ENCODE peak calls at places on chromosomes 5 and 9, in four cellular contexts. One of them, this sample, is unnamed.

GRCh38 chr9:36008774-36009300 is 27.9 kb upstream of the RECK start:
- DNase-seq in IMR-90: peak; percentile 38
- DNase-seq in PC-3: peak; percentile 74
- DNase-seq in CD4-positive, alpha-beta T cell: peak; percentile 42
- DNase-seq in this sample: peak; percentile 82

GRCh38 chr9:99057665-99058625 is 47.0 kb upstream of the TGFBR1 start:
- DNase-seq in IMR-90: peak; percentile 81
- DNase-seq in PC-3: peak; percentile 52
- DNase-seq in CD4-positive, alpha-beta T cell: peak; percentile 50
- DNase-seq in this sample: peak; percentile 54

GRCh38 chr5:124995451-124995850 is 249.0 kb upstream of the ZNF608 start:
- DNase-seq in IMR-90: peak; percentile 93
- DNase-seq in PC-3: peak; percentile 64
- DNase-seq in CD4-positive, alpha-beta T cell: no peak
- DNase-seq in this sample: no peak

GRCh38 chr5:137073192-137073591 is 425.9 kb downstream of the SPOCK1 start:
- DNase-seq in IMR-90: peak; percentile 8
- DNase-seq in PC-3: peak; percentile 29
- DNase-seq in CD4-positive, alpha-beta T cell: no peak
- DNase-seq in this sample: no peak

GRCh38 chr5:107085572-107085971 is 585.2 kb downstream of the EFNA5 start:
- DNase-seq in IMR-90: no peak
- DNase-seq in PC-3: no peak
- DNase-seq in CD4-positive, alpha-beta T cell: no peak
- DNase-seq in this sample: no peak

GRCh38 chr9:131851414-131851813 is 111.5 kb upstream of the RAPGEF1 start:
- DNase-seq in IMR-90: no peak
- DNase-seq in PC-3: no peak
- DNase-seq in CD4-positive, alpha-beta T cell: no peak
- DNase-seq in this sample: no peak

GRCh38 chr5:42168091-42168670 is 243.1 kb downstream of the FBXO4 start:
- DNase-seq in IMR-90: no peak
- DNase-seq in PC-3: peak; percentile 53
- DNase-seq in CD4-positive, alpha-beta T cell: no peak
- DNase-seq in this sample: no peak

GRCh38 chr9:127545196-127546124 is 66.6 kb upstream of the STXBP1 start:
- DNase-seq in IMR-90: peak; percentile 56
- DNase-seq in PC-3: peak; percentile 75
- DNase-seq in CD4-positive, alpha-beta T cell: no peak
- DNase-seq in this sample: peak; percentile 53

GRCh38 chr5:59592101-59592500 is 301.4 kb downstream of the PDE4D start:
- DNase-seq in IMR-90: peak; percentile 25
- DNase-seq in PC-3: no peak
- DNase-seq in CD4-positive, alpha-beta T cell: no peak
- DNase-seq in this sample: no peak

DNA sequence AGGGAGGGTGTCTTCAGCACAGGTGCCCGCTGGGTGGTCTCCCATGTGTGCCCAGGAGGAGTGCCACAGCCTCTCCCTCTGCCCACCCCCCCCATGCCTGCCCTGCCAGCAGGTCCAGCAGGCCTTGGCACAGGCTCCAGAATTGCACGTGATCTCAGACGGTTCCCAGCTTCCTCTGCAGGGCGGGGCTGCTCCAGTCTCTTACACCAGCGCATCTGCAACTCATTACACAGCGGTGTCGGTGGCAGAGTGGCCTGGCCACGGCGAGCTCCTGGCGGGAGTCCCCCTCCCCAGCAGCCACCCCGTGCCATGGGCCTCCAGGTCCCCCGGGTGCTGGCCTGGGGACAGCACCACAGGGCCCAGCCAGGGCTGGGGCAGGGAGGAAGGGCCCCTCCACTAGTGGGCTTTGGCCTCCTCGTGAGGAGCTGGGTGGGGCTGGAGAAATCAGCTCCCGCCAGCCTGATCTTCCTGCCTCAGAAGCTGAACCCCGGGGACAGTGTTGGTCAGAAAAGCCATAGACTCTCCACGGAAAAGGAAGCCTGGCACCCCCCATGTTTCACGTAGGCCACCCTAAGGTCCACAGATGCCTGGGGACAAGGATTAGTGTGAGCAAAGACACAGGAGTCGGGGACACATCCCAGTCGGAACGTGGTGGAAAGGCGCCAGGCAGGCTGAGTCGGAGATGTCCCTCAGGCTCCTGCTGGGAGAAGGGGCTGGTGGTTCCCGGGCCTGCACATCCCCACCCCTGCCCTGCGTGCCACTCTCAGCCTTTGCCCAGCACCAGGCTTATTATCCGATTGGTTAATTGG is 40.2 kb downstream of the RXRA start:
- DNase-seq in IMR-90: peak; percentile 83
- DNase-seq in PC-3: peak; percentile 33
- DNase-seq in CD4-positive, alpha-beta T cell: no peak
- DNase-seq in this sample: no peak
- TF ChIP-seq CTCF in IMR-90: no peak
- TF ChIP-seq CTCF in PC-3: no peak
- TF ChIP-seq CTCF in CD4-positive, alpha-beta T cell: no peak
- TF ChIP-seq CTCF in this sample: no peak

DNA sequence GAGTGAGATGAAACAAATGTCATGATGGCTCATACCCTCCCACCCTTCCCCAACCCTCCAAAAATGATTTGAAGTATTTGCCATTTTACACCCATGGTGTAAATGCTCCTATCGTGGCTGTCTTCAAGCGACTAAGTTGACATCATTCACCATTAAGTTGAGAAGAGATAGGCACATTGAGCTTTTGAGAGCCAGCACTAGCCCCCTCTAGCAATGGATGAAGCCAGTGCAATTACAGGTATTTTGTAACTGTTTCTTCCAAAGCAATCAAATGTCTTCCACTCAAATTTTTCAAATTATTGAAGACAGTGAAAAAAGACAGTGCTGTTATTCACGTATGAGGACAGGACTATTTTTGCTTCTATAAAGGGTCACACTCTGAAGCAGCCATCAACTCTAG is 371.5 kb upstream of the KLF4 start:
- DNase-seq in IMR-90: no peak
- DNase-seq in PC-3: no peak
- DNase-seq in CD4-positive, alpha-beta T cell: no peak
- DNase-seq in this sample: no peak
- TF ChIP-seq CTCF in IMR-90: no peak
- TF ChIP-seq CTCF in PC-3: no peak
- TF ChIP-seq CTCF in CD4-positive, alpha-beta T cell: no peak
- TF ChIP-seq CTCF in this sample: no peak

GRCh38 chr9:80285325-80285724 is 713.6 kb downstream of the TLE4 start:
- DNase-seq in IMR-90: peak; percentile 7
- DNase-seq in PC-3: peak; percentile 36
- DNase-seq in CD4-positive, alpha-beta T cell: no peak
- DNase-seq in this sample: no peak
- TF ChIP-seq CTCF in IMR-90: peak; percentile 32
- TF ChIP-seq CTCF in PC-3: peak; percentile 61
- TF ChIP-seq CTCF in CD4-positive, alpha-beta T cell: no peak
- TF ChIP-seq CTCF in this sample: no peak

GRCh38 chr5:127302509-127302908 is 11.9 kb downstream of the MEGF10 start:
- DNase-seq in IMR-90: no peak
- DNase-seq in PC-3: no peak
- DNase-seq in CD4-positive, alpha-beta T cell: no peak
- DNase-seq in this sample: no peak

GRCh38 chr5:127297348-127298035 is 6.9 kb downstream of the MEGF10 start:
- DNase-seq in IMR-90: no peak
- DNase-seq in PC-3: no peak
- DNase-seq in CD4-positive, alpha-beta T cell: no peak
- DNase-seq in this sample: no peak

GRCh38 chr5:127298036-127298429 is 7.4 kb downstream of the MEGF10 start:
- DNase-seq in IMR-90: no peak
- DNase-seq in PC-3: no peak
- DNase-seq in CD4-positive, alpha-beta T cell: no peak
- DNase-seq in this sample: no peak

GRCh38 chr5:127298623-127299022 is 8.0 kb downstream of the MEGF10 start:
- DNase-seq in IMR-90: no peak
- DNase-seq in PC-3: no peak
- DNase-seq in CD4-positive, alpha-beta T cell: no peak
- DNase-seq in this sample: no peak

DNA sequence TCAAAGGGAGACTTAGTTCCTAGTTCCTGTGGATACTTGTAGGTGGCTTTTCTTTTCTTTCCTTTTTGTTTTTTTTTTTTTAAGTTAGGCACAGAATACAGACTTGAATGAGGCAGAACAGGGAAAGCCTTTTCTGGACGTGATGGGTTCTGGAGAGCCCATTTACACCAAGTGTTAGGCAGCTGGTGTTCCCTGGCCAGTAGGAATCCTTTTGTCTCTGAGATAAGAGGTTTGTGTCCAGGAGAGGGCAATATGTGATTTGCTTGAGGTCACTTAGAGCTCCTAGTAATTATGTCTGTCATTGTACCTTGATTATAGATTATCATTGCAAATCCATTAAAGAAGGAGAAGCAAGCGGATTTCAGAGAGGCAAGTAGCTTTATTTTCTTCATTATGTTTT is 9.1 kb downstream of the MEGF10 start:
- DNase-seq in IMR-90: no peak
- DNase-seq in PC-3: no peak
- DNase-seq in CD4-positive, alpha-beta T cell: no peak
- DNase-seq in this sample: no peak
- TF ChIP-seq CTCF in IMR-90: no peak
- TF ChIP-seq CTCF in PC-3: no peak
- TF ChIP-seq CTCF in CD4-positive, alpha-beta T cell: no peak
- TF ChIP-seq CTCF in this sample: no peak

This sample was measured in GM20000.